ENCODE peak calls at places on chromosome 6, in seven cellular contexts. B is lung, H is tibial artery, G is left ventricle myocardium inferior, Y is mammary epithelial cell, X is osteoblast, R is fibroblast of lung. M is an unnamed sample.

GRCh38 chr6:113954653-113955052 is 16.3 kb downstream of the HDAC2 start:
- DNase-seq in B (no peak), H (no peak), G (no peak), Y (no peak), X (no peak), R (no peak), M (no peak)

GRCh38 chr6:139743629-139744028 is 369.2 kb upstream of the CITED2 start:
- DNase-seq in B (no peak), H (no peak), G (no peak), Y (peak; percentile 88), X (peak; percentile 59), R (peak; percentile 81), M (no peak)

GRCh38 chr6:30151580-30151979 is 9.4 kb downstream of the TRIM10 start:
- DNase-seq in B (no peak), H (no peak), G (no peak), Y (no peak), X (no peak), R (no peak), M (no peak)

GRCh38 chr6:5968817-5969726 is 37.7 kb downstream of the NRN1 start:
- DNase-seq in B (peak; percentile 49), H (peak; percentile 60), G (peak; percentile 62), Y (peak; percentile 67), X (peak; percentile 73), R (no peak), M (peak; percentile 52)

GRCh38 chr6:108627692-108628565 is 67.2 kb downstream of the FOXO3 start:
- DNase-seq in B (no peak), H (no peak), G (no peak), Y (peak; percentile 37), X (peak; percentile 38), R (peak; percentile 56), M (no peak)

GRCh38 chr6:15628499-15629131 is 34.2 kb downstream of the DTNBP1 start:
- DNase-seq in B (no peak), H (no peak), G (no peak), Y (peak; percentile 71), X (peak; percentile 87), R (peak; percentile 86), M (no peak)

GRCh38 chr6:97203343-97203742 is 79.7 kb downstream of the MMS22L start:
- DNase-seq in B (no peak), H (no peak), G (no peak), Y (no peak), X (peak; percentile 56), R (peak; percentile 26), M (no peak)

GRCh38 chr6:109456710-109457595 is 1.4 kb upstream of the MICAL1 start:
- DNase-seq in B (peak; percentile 74), H (peak; percentile 82), G (peak; percentile 70), Y (no peak), X (peak; percentile 78), R (peak; percentile 86), M (no peak)

GRCh38 chr6:3356056-3356823 is 97.5 kb downstream of the PSMG4 start:
- DNase-seq in B (peak; percentile 50), H (peak; percentile 86), G (peak; percentile 56), Y (no peak), X (peak; percentile 94), R (peak; percentile 75), M (peak; percentile 82)

GRCh38 chr6:169654590-169655391 is 47.0 kb downstream of the WDR27 start:
- DNase-seq in B (peak; percentile 59), H (peak; percentile 64), G (peak; percentile 66), Y (peak; percentile 67), X (peak; percentile 93), R (peak; percentile 73), M (no peak)

GRCh38 chr6:144158133-144158532 is 7.8 kb downstream of the STX11 start:
- DNase-seq in B (peak; percentile 69), H (peak; percentile 42), G (peak; percentile 47), Y (peak; percentile 46), X (peak; percentile 93), R (peak; percentile 75), M (peak; percentile 68)

GRCh38 chr6:44486002-44486421 is 98.5 kb downstream of the CDC5L start:
- DNase-seq in B (no peak), H (no peak), G (no peak), Y (peak; percentile 22), X (no peak), R (no peak), M (no peak)

GRCh38 chr6:44487611-44488010 is 100.1 kb downstream of the CDC5L start:
- DNase-seq in B (no peak), H (no peak), G (no peak), Y (no peak), X (no peak), R (no peak), M (no peak)

GRCh38 chr6:44481765-44482164 is 94.3 kb downstream of the CDC5L start:
- DNase-seq in B (no peak), H (no peak), G (no peak), Y (no peak), X (peak; percentile 78), R (no peak), M (no peak)

GRCh38 chr6:44487002-44487401 is 99.5 kb downstream of the CDC5L start:
- DNase-seq in B (no peak), H (no peak), G (no peak), Y (no peak), X (peak; percentile 77), R (no peak), M (no peak)

DNA sequence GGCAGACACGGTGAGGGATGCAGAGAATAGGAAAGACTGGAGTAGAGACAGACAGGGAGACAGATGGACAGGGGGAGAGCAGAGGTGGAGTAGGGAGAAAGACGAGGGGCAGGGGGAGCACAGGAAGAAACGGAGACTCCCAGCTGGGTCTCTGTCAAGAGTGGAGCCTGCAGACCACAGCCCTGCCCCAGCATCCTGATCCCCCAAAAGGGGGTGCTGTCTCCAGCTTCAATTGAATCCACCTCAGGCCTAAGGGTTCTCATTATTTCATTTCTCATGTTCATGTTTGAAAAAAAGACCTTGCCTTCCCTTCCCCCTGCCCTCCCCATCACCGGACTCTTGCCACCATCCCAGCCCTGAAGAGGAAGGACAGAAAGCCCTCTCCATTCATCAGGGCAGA is 98.1 kb downstream of the CDC5L start:
- DNase-seq in B (no peak), H (no peak), G (no peak), Y (no peak), X (no peak), R (no peak), M (no peak)
- TF ChIP-seq CTCF in B (no peak), H (no peak), G (no peak), Y (peak; percentile 2), X (no peak), R (no peak), M (no peak)

DNA sequence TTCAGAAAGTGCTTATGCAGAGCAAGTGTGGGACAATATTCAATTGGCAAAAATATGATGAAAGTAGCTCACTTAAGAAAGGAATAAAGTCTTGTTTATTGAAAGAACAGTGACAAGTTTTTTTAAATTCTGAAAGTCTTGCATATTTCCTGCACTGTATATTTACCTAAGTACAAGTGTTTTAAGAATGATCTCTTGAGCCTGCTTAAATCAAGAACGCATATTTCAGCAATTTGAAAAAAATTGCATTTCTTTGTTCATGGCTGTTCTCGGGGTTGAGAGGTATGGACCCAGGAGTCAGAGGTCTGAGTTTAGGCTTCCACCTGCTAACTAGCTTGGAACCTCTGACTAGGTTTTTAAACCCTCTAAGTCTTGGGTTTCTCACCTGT is 27.4 kb downstream of the SLC22A3 start:
- DNase-seq in B (no peak), H (no peak), G (no peak), Y (no peak), X (no peak), R (no peak), M (no peak)
- H3K4me1 ChIP-seq in B (no peaks in the 10 kb centered on the region), H (peaks cover 31% of the 10 kb centered on the region), G (no peaks in the 10 kb centered on the region), Y (peaks cover 26% of the 10 kb centered on the region), X (no peaks in the 10 kb centered on the region), R (no peaks in the 10 kb centered on the region), M (no peaks in the 10 kb centered on the region)

GRCh38 chr6:32799168-32799567 is 17.6 kb downstream of the HLA-DOB start:
- DNase-seq in B (no peak), H (no peak), G (no peak), Y (no peak), X (peak; percentile 27), R (no peak), M (no peak)

GRCh38 chr6:32796848-32797776 is 19.7 kb downstream of the HLA-DOB start:
- DNase-seq in B (peak; percentile 76), H (peak; percentile 78), G (peak; percentile 72), Y (peak; percentile 54), X (peak; percentile 50), R (peak; percentile 68), M (peak; percentile 55)

GRCh38 chr6:32794510-32794909 is 22.3 kb downstream of the HLA-DOB start:
- DNase-seq in B (no peak), H (no peak), G (no peak), Y (no peak), X (peak; percentile 29), R (no peak), M (no peak)

GRCh38 chr6:32803416-32803815 is 13.4 kb downstream of the HLA-DOB start:
- DNase-seq in B (no peak), H (no peak), G (no peak), Y (no peak), X (no peak), R (no peak), M (no peak)

DNA sequence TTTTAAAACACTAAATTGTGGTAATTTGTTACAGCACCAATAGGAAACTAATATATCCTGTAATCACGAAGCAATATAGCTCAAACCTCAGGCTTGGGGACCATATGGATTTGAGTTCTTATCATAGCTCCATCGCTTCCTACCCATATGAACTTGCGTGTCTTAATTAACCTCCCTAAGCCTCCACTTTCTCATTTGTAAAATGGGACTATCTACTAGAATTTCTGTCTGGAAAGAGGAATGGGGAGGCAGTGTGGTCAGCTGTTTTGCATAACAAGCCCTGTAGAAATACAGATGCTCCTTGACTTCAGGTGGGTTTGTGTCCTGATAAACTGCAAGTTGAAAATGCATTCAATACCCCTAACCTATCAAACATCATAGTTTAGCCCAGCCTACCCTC is 17.1 kb downstream of the HLA-DOB start:
- DNase-seq in B (no peak), H (no peak), G (no peak), Y (no peak), X (peak; percentile 21), R (no peak), M (no peak)
- H3K27me3 ChIP-seq in B (no peaks in the 10 kb centered on the region), H (peaks cover 49% of the 10 kb centered on the region), G (peaks cover 91% of the 10 kb centered on the region), Y (no peaks in the 10 kb centered on the region), X (peaks cover 49% of the 10 kb centered on the region), R (peaks cover 11% of the 10 kb centered on the region), M (peaks cover 66% of the 10 kb centered on the region)

GRCh38 chr6:37303091-37303620 is 45.2 kb upstream of the TMEM217 start:
- DNase-seq in B (no peak), H (no peak), G (no peak), Y (no peak), X (no peak), R (no peak), M (no peak)

GRCh38 chr6:37304766-37305165 is 46.8 kb upstream of the TMEM217 start:
- DNase-seq in B (no peak), H (no peak), G (no peak), Y (no peak), X (no peak), R (no peak), M (no peak)

GRCh38 chr6:37306026-37306425 is 47.8 kb upstream of the RNF8 start:
- DNase-seq in B (no peak), H (no peak), G (no peak), Y (peak; percentile 24), X (no peak), R (no peak), M (no peak)

GRCh38 chr6:37302086-37302686 is 44.2 kb upstream of the TMEM217 start:
- DNase-seq in B (no peak), H (no peak), G (no peak), Y (no peak), X (no peak), R (no peak), M (no peak)

GRCh38 chr6:37303891-37304503 is 46.1 kb upstream of the TMEM217 start:
- DNase-seq in B (no peak), H (no peak), G (no peak), Y (peak; percentile 51), X (peak; percentile 49), R (peak; percentile 60), M (no peak)
- TF ChIP-seq CTCF in B (no peak), H (peak; percentile 29), G (peak; percentile 54), Y (peak; percentile 67), X (peak; percentile 78), R (peak; percentile 62), M (peak; percentile 44)